ENCODE peak calls at places on chromosome 11, in eight cellular contexts. One of them, this sample, is unnamed. For H3K27me3, the result is how much of the 10 kb centered on the place peaks cover.

GRCh38 chr11:120703358-120704152 is 192.0 kb downstream of the GRIK4 start:
- DNase-seq in stomach: no peak
- DNase-seq in ovary: no peak
- DNase-seq in upper lobe of left lung: no peak
- DNase-seq in sigmoid colon: no peak
- DNase-seq in HepG2: no peak
- DNase-seq in tibial nerve: no peak
- DNase-seq in GM12878: peak
- DNase-seq in this sample: no peak

GRCh38 chr11:131666617-131667016 is 296.2 kb downstream of the NTM start:
- DNase-seq in stomach: no peak
- DNase-seq in ovary: no peak
- DNase-seq in upper lobe of left lung: no peak
- DNase-seq in sigmoid colon: peak
- DNase-seq in HepG2: no peak
- DNase-seq in tibial nerve: no peak
- DNase-seq in GM12878: no peak
- DNase-seq in this sample: no peak

GRCh38 chr11:2745511-2745910 is 45.7 kb upstream of the KCNQ1OT1 start:
- DNase-seq in stomach: no peak
- DNase-seq in ovary: peak
- DNase-seq in upper lobe of left lung: peak
- DNase-seq in sigmoid colon: peak
- DNase-seq in HepG2: no peak
- DNase-seq in tibial nerve: no peak
- DNase-seq in GM12878: no peak
- DNase-seq in this sample: no peak

GRCh38 chr11:45333506-45333971 is 47.4 kb upstream of the SYT13 start:
- DNase-seq in stomach: peak
- DNase-seq in ovary: peak
- DNase-seq in upper lobe of left lung: no peak
- DNase-seq in sigmoid colon: peak
- DNase-seq in HepG2: peak
- DNase-seq in tibial nerve: no peak
- DNase-seq in GM12878: no peak
- DNase-seq in this sample: peak

GRCh38 chr11:96091476-96091875 is 167.6 kb upstream of the MTMR2 start:
- DNase-seq in stomach: no peak
- DNase-seq in ovary: no peak
- DNase-seq in upper lobe of left lung: no peak
- DNase-seq in sigmoid colon: no peak
- DNase-seq in HepG2: peak
- DNase-seq in tibial nerve: no peak
- DNase-seq in GM12878: no peak
- DNase-seq in this sample: no peak

GRCh38 chr11:85539029-85539689 is 88.0 kb downstream of the DLG2 start:
- DNase-seq in stomach: no peak
- DNase-seq in ovary: no peak
- DNase-seq in upper lobe of left lung: no peak
- DNase-seq in sigmoid colon: no peak
- DNase-seq in HepG2: no peak
- DNase-seq in tibial nerve: no peak
- DNase-seq in GM12878: no peak
- DNase-seq in this sample: no peak

GRCh38 chr11:83063073-83063754 is 8.5 kb downstream of the RAB30 start:
- DNase-seq in stomach: no peak
- DNase-seq in ovary: no peak
- DNase-seq in upper lobe of left lung: no peak
- DNase-seq in sigmoid colon: no peak
- DNase-seq in HepG2: no peak
- DNase-seq in tibial nerve: no peak
- DNase-seq in GM12878: peak
- DNase-seq in this sample: no peak

GRCh38 chr11:120061036-120061760 is 76.7 kb downstream of the TRIM29 start:
- DNase-seq in stomach: no peak
- DNase-seq in ovary: no peak
- DNase-seq in upper lobe of left lung: no peak
- DNase-seq in sigmoid colon: no peak
- DNase-seq in HepG2: no peak
- DNase-seq in tibial nerve: no peak
- DNase-seq in GM12878: no peak
- DNase-seq in this sample: no peak

GRCh38 chr11:19873730-19874129 is 161.1 kb downstream of the NAV2 start:
- DNase-seq in stomach: no peak
- DNase-seq in ovary: no peak
- DNase-seq in upper lobe of left lung: no peak
- DNase-seq in sigmoid colon: no peak
- DNase-seq in HepG2: no peak
- DNase-seq in tibial nerve: no peak
- DNase-seq in GM12878: no peak
- DNase-seq in this sample: no peak

GRCh38 chr11:114296190-114296978 is at the start of gene NNMT:
- DNase-seq in stomach: peak
- DNase-seq in ovary: peak
- DNase-seq in upper lobe of left lung: no peak
- DNase-seq in sigmoid colon: peak
- DNase-seq in HepG2: no peak
- DNase-seq in tibial nerve: peak
- DNase-seq in GM12878: no peak
- DNase-seq in this sample: peak

GRCh38 chr11:59012106-59012941 is 73.0 kb downstream of the GLYATL1 start:
- DNase-seq in stomach: no peak
- DNase-seq in ovary: no peak
- DNase-seq in upper lobe of left lung: no peak
- DNase-seq in sigmoid colon: no peak
- DNase-seq in HepG2: no peak
- DNase-seq in tibial nerve: no peak
- DNase-seq in GM12878: no peak
- DNase-seq in this sample: no peak

DNA sequence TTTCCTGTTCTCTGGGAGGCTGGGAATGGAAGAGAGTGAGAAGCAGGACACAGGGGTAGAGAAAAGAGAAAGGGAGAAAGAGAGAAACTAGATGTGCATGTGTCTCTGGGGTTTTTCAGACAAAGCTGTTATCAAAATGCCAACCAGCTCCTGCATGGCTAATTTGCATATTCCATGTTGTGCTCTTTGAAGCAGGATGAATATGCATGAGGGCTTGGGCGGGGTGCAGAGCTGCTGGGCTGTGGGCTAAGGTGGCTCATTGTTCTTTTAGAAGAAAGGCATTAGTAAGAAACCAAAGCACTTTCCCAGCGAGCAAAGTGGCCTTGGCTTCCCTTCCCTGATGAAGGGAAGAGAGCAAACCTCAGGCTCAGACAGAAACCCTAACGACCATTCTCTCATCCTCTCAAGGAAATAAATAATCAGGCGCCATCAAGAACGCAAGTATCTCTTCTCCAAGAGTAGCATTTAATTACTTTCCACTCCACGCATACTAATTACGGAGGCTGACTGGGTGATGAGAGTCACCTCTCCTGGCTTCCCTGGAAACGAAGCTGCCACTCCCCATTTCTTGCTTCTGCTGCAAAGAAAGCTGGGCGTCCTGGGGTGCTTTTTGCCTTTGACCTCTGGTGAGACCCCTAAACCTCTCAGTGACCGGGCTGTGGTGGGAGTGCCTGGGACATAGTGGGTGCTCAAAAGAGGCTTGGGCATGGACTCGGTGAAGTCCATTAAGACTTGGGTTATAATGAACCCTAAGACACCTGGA is 54.2 kb downstream of the FEZ1 start:
- DNase-seq in stomach: no peak
- DNase-seq in ovary: no peak
- DNase-seq in upper lobe of left lung: no peak
- DNase-seq in sigmoid colon: peak
- DNase-seq in HepG2: no peak
- DNase-seq in tibial nerve: no peak
- DNase-seq in GM12878: no peak
- DNase-seq in this sample: no peak
- TF ChIP-seq POLR2A in stomach: no peak
- TF ChIP-seq POLR2A in ovary: no peak
- TF ChIP-seq POLR2A in upper lobe of left lung: no peak
- TF ChIP-seq POLR2A in sigmoid colon: no peak
- TF ChIP-seq POLR2A in HepG2: no peak
- TF ChIP-seq POLR2A in tibial nerve: no peak
- TF ChIP-seq POLR2A in GM12878: no peak
- TF ChIP-seq POLR2A in this sample: no peak

GRCh38 chr11:17608830-17609229 is 61.8 kb downstream of the OTOG start:
- DNase-seq in stomach: no peak
- DNase-seq in ovary: no peak
- DNase-seq in upper lobe of left lung: no peak
- DNase-seq in sigmoid colon: no peak
- DNase-seq in HepG2: no peak
- DNase-seq in tibial nerve: no peak
- DNase-seq in GM12878: no peak
- DNase-seq in this sample: no peak
- TF ChIP-seq EP300 in stomach: no peak
- TF ChIP-seq EP300 in ovary: no peak
- TF ChIP-seq EP300 in upper lobe of left lung: no peak
- TF ChIP-seq EP300 in sigmoid colon: no peak
- TF ChIP-seq EP300 in HepG2: no peak
- TF ChIP-seq EP300 in tibial nerve: no peak
- TF ChIP-seq EP300 in GM12878: no peak
- TF ChIP-seq EP300 in this sample: no peak

GRCh38 chr11:63239254-63239653 is 4.1 kb downstream of the SLC22A25 start:
- DNase-seq in stomach: no peak
- DNase-seq in ovary: no peak
- DNase-seq in upper lobe of left lung: no peak
- DNase-seq in sigmoid colon: no peak
- DNase-seq in HepG2: peak
- DNase-seq in tibial nerve: no peak
- DNase-seq in GM12878: no peak
- DNase-seq in this sample: no peak
- H3K27me3 ChIP-seq in stomach: under half
- H3K27me3 ChIP-seq in ovary: under half
- H3K27me3 ChIP-seq in upper lobe of left lung: under half
- H3K27me3 ChIP-seq in sigmoid colon: under half
- H3K27me3 ChIP-seq in HepG2: under half
- H3K27me3 ChIP-seq in tibial nerve: under half
- H3K27me3 ChIP-seq in GM12878: under half
- H3K27me3 ChIP-seq in this sample: under half

DNA sequence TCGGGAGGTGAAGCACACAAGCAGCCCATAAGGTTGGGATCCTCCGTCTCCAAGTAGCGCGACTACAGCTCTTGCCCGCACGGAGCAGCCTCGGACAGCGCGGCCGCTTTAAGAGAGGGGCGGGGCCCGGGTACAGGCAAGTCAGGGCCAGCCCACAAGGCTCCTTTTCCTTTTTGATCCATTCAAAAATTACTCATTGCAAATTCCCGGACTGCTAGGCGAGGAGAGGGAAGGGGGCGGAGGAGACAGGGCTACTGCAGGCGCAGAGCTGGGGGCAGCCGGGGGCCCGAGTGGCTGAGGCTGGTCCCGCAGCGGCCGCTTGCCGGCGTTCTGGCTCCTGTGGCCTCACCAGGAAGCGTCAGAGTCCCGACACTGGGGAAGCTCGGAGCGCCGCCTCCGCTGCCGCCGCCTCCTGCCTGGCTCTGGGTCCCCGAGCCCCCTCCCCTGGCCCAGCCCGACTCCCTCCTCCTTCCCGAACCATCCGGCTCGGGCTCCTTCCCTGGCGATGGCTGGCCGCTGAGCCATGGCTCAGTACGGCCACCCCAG is at the start of gene UBASH3B:
- DNase-seq in stomach: peak
- DNase-seq in ovary: peak
- DNase-seq in upper lobe of left lung: peak
- DNase-seq in sigmoid colon: peak
- DNase-seq in HepG2: peak
- DNase-seq in tibial nerve: peak
- DNase-seq in GM12878: no peak
- DNase-seq in this sample: peak
- TF ChIP-seq POLR2A in stomach: no peak
- TF ChIP-seq POLR2A in ovary: no peak
- TF ChIP-seq POLR2A in upper lobe of left lung: peak
- TF ChIP-seq POLR2A in sigmoid colon: no peak
- TF ChIP-seq POLR2A in HepG2: no peak
- TF ChIP-seq POLR2A in tibial nerve: no peak
- TF ChIP-seq POLR2A in GM12878: no peak
- TF ChIP-seq POLR2A in this sample: peak

GRCh38 chr11:102451693-102452460 is 688 bp downstream of the TMEM123 start:
- DNase-seq in stomach: peak
- DNase-seq in ovary: peak
- DNase-seq in upper lobe of left lung: peak
- DNase-seq in sigmoid colon: peak
- DNase-seq in HepG2: peak
- DNase-seq in tibial nerve: peak
- DNase-seq in GM12878: no peak
- DNase-seq in this sample: peak
- TF ChIP-seq EP300 in stomach: no peak
- TF ChIP-seq EP300 in ovary: no peak
- TF ChIP-seq EP300 in upper lobe of left lung: no peak
- TF ChIP-seq EP300 in sigmoid colon: no peak
- TF ChIP-seq EP300 in HepG2: peak
- TF ChIP-seq EP300 in tibial nerve: no peak
- TF ChIP-seq EP300 in GM12878: no peak
- TF ChIP-seq EP300 in this sample: no peak

GRCh38 chr11:44127130-44127529 is 31.7 kb downstream of the EXT2 start:
- DNase-seq in stomach: no peak
- DNase-seq in ovary: no peak
- DNase-seq in upper lobe of left lung: peak
- DNase-seq in sigmoid colon: no peak
- DNase-seq in HepG2: no peak
- DNase-seq in tibial nerve: no peak
- DNase-seq in GM12878: no peak
- DNase-seq in this sample: no peak
- H3K27me3 ChIP-seq in stomach: under half
- H3K27me3 ChIP-seq in ovary: under half
- H3K27me3 ChIP-seq in upper lobe of left lung: under half
- H3K27me3 ChIP-seq in sigmoid colon: under half
- H3K27me3 ChIP-seq in HepG2: under half
- H3K27me3 ChIP-seq in tibial nerve: under half
- H3K27me3 ChIP-seq in GM12878: under half
- H3K27me3 ChIP-seq in this sample: under half

GRCh38 chr11:111937859-111938258 is 716 bp downstream of the DIXDC1 start:
- DNase-seq in stomach: no peak
- DNase-seq in ovary: no peak
- DNase-seq in upper lobe of left lung: peak
- DNase-seq in sigmoid colon: no peak
- DNase-seq in HepG2: no peak
- DNase-seq in tibial nerve: no peak
- DNase-seq in GM12878: no peak
- DNase-seq in this sample: no peak
- TF ChIP-seq POLR2A in stomach: no peak
- TF ChIP-seq POLR2A in ovary: no peak
- TF ChIP-seq POLR2A in upper lobe of left lung: no peak
- TF ChIP-seq POLR2A in sigmoid colon: no peak
- TF ChIP-seq POLR2A in HepG2: no peak
- TF ChIP-seq POLR2A in tibial nerve: no peak
- TF ChIP-seq POLR2A in GM12878: no peak
- TF ChIP-seq POLR2A in this sample: no peak

This sample was measured in transverse colon.